ENCODE peak calls at places on chromosome 17, in ten cellular contexts. One of them, this sample, is unnamed.

GRCh38 chr17:416293-417206 is 63.9 kb upstream of the RPH3AL start:
- DNase-seq in hepatocyte: no peak
- DNase-seq in lower leg skin: no peak
- DNase-seq in GM06990: peak; percentile 72
- DNase-seq in fibroblast of the aortic adventitia: no peak
- DNase-seq in mammary epithelial cell: no peak
- DNase-seq in adrenal gland: no peak
- DNase-seq in gastrocnemius medialis: no peak
- DNase-seq in heart right ventricle: no peak
- DNase-seq in Caco-2: no peak
- DNase-seq in this sample: peak; percentile 22

GRCh38 chr17:55086635-55087058 is 118.1 kb downstream of the STXBP4 start:
- DNase-seq in fibroblast of the aortic adventitia: peak; percentile 91
- DNase-seq in heart right ventricle: no peak
- DNase-seq in gastrocnemius medialis: no peak
- DNase-seq in lower leg skin: no peak
- DNase-seq in GM06990: no peak
- DNase-seq in hepatocyte: no peak
- DNase-seq in Caco-2: no peak
- DNase-seq in adrenal gland: no peak
- DNase-seq in mammary epithelial cell: peak; percentile 75
- DNase-seq in this sample: no peak

GRCh38 chr17:32929288-32929574 is 1.3 kb downstream of the TMEM98 start:
- DNase-seq in fibroblast of the aortic adventitia: no peak
- DNase-seq in hepatocyte: peak; percentile 33
- DNase-seq in heart right ventricle: no peak
- DNase-seq in adrenal gland: no peak
- DNase-seq in mammary epithelial cell: no peak
- DNase-seq in lower leg skin: peak; percentile 61
- DNase-seq in GM06990: no peak
- DNase-seq in gastrocnemius medialis: no peak
- DNase-seq in Caco-2: no peak
- DNase-seq in this sample: no peak

GRCh38 chr17:82779541-82779940 is 27.7 kb downstream of the TBCD start:
- DNase-seq in hepatocyte: no peak
- DNase-seq in heart right ventricle: no peak
- DNase-seq in adrenal gland: no peak
- DNase-seq in fibroblast of the aortic adventitia: no peak
- DNase-seq in GM06990: no peak
- DNase-seq in lower leg skin: no peak
- DNase-seq in gastrocnemius medialis: no peak
- DNase-seq in Caco-2: no peak
- DNase-seq in mammary epithelial cell: no peak
- DNase-seq in this sample: no peak

GRCh38 chr17:66625321-66625767 is 209.6 kb upstream of the CACNG5 start:
- DNase-seq in lower leg skin: no peak
- DNase-seq in heart right ventricle: no peak
- DNase-seq in fibroblast of the aortic adventitia: peak; percentile 58
- DNase-seq in Caco-2: no peak
- DNase-seq in mammary epithelial cell: peak; percentile 19
- DNase-seq in hepatocyte: peak; percentile 27
- DNase-seq in GM06990: no peak
- DNase-seq in adrenal gland: no peak
- DNase-seq in gastrocnemius medialis: no peak
- DNase-seq in this sample: no peak

GRCh38 chr17:59220328-59221158 is at the start of gene GDPD1:
- DNase-seq in GM06990: peak; percentile 96
- DNase-seq in Caco-2: peak; percentile 95
- DNase-seq in fibroblast of the aortic adventitia: peak; percentile 89
- DNase-seq in mammary epithelial cell: peak; percentile 86
- DNase-seq in adrenal gland: peak; percentile 95
- DNase-seq in gastrocnemius medialis: peak; percentile 93
- DNase-seq in hepatocyte: peak; percentile 99
- DNase-seq in lower leg skin: peak; percentile 98
- DNase-seq in heart right ventricle: peak; percentile 92
- DNase-seq in this sample: peak; percentile 94

GRCh38 chr17:16448490-16448889 is 33.1 kb downstream of the TRPV2 start:
- DNase-seq in lower leg skin: no peak
- DNase-seq in hepatocyte: no peak
- DNase-seq in Caco-2: no peak
- DNase-seq in fibroblast of the aortic adventitia: no peak
- DNase-seq in mammary epithelial cell: no peak
- DNase-seq in heart right ventricle: no peak
- DNase-seq in adrenal gland: no peak
- DNase-seq in GM06990: no peak
- DNase-seq in gastrocnemius medialis: no peak
- DNase-seq in this sample: no peak

GRCh38 chr17:42980766-42981397 is 517 bp downstream of the RUNDC1 start:
- DNase-seq in fibroblast of the aortic adventitia: peak; percentile 39
- DNase-seq in heart right ventricle: peak; percentile 27
- DNase-seq in lower leg skin: no peak
- DNase-seq in Caco-2: peak; percentile 73
- DNase-seq in gastrocnemius medialis: peak; percentile 34
- DNase-seq in GM06990: peak; percentile 83
- DNase-seq in mammary epithelial cell: peak; percentile 58
- DNase-seq in adrenal gland: peak; percentile 57
- DNase-seq in hepatocyte: peak; percentile 82
- DNase-seq in this sample: peak; percentile 52

GRCh38 chr17:79038545-79039135 is 14.7 kb downstream of the C1QTNF1 start:
- DNase-seq in Caco-2: no peak
- DNase-seq in adrenal gland: peak; percentile 86
- DNase-seq in hepatocyte: no peak
- DNase-seq in fibroblast of the aortic adventitia: peak; percentile 100
- DNase-seq in gastrocnemius medialis: peak; percentile 69
- DNase-seq in lower leg skin: peak; percentile 92
- DNase-seq in heart right ventricle: no peak
- DNase-seq in GM06990: peak; percentile 44
- DNase-seq in mammary epithelial cell: peak; percentile 99
- DNase-seq in this sample: no peak

GRCh38 chr17:58083491-58084316 is 485 bp downstream of the DYNLL2 start:
- DNase-seq in mammary epithelial cell: peak; percentile 37
- DNase-seq in heart right ventricle: peak; percentile 63
- DNase-seq in gastrocnemius medialis: peak; percentile 74
- DNase-seq in Caco-2: no peak
- DNase-seq in lower leg skin: peak; percentile 91
- DNase-seq in GM06990: peak; percentile 77
- DNase-seq in hepatocyte: peak; percentile 84
- DNase-seq in fibroblast of the aortic adventitia: peak; percentile 22
- DNase-seq in adrenal gland: peak; percentile 85
- DNase-seq in this sample: peak; percentile 82

GRCh38 chr17:45895969-45896793 is 1.8 kb downstream of the MAPT start:
- DNase-seq in gastrocnemius medialis: peak; percentile 34
- DNase-seq in lower leg skin: no peak
- DNase-seq in adrenal gland: no peak
- DNase-seq in Caco-2: no peak
- DNase-seq in GM06990: no peak
- DNase-seq in heart right ventricle: no peak
- DNase-seq in mammary epithelial cell: peak; percentile 29
- DNase-seq in hepatocyte: no peak
- DNase-seq in fibroblast of the aortic adventitia: peak; percentile 4
- DNase-seq in this sample: no peak

GRCh38 chr17:58351710-58352017 is 337 bp downstream of the SUPT4H1 start:
- DNase-seq in gastrocnemius medialis: no peak
- DNase-seq in fibroblast of the aortic adventitia: no peak
- DNase-seq in lower leg skin: no peak
- DNase-seq in GM06990: no peak
- DNase-seq in Caco-2: no peak
- DNase-seq in heart right ventricle: no peak
- DNase-seq in mammary epithelial cell: no peak
- DNase-seq in adrenal gland: no peak
- DNase-seq in hepatocyte: no peak
- DNase-seq in this sample: no peak

GRCh38 chr17:82003411-82004381 is 19.0 kb downstream of the CENPX start:
- DNase-seq in hepatocyte: peak; percentile 88
- DNase-seq in lower leg skin: peak; percentile 92
- DNase-seq in mammary epithelial cell: peak; percentile 97
- DNase-seq in fibroblast of the aortic adventitia: peak; percentile 95
- DNase-seq in heart right ventricle: peak; percentile 58
- DNase-seq in GM06990: no peak
- DNase-seq in gastrocnemius medialis: peak; percentile 71
- DNase-seq in adrenal gland: peak; percentile 90
- DNase-seq in Caco-2: peak; percentile 80
- DNase-seq in this sample: no peak

GRCh38 chr17:33469911-33470310 is 176.8 kb upstream of the ASIC2 start:
- DNase-seq in hepatocyte: peak; percentile 82
- DNase-seq in Caco-2: no peak
- DNase-seq in mammary epithelial cell: peak; percentile 57
- DNase-seq in adrenal gland: peak; percentile 37
- DNase-seq in gastrocnemius medialis: no peak
- DNase-seq in heart right ventricle: peak; percentile 8
- DNase-seq in GM06990: no peak
- DNase-seq in fibroblast of the aortic adventitia: peak; percentile 5
- DNase-seq in lower leg skin: no peak
- DNase-seq in this sample: no peak

GRCh38 chr17:44781553-44782348 is 23.0 kb downstream of the ADAM11 start:
- DNase-seq in fibroblast of the aortic adventitia: no peak
- DNase-seq in Caco-2: peak; percentile 32
- DNase-seq in mammary epithelial cell: no peak
- DNase-seq in adrenal gland: no peak
- DNase-seq in gastrocnemius medialis: no peak
- DNase-seq in GM06990: no peak
- DNase-seq in heart right ventricle: peak; percentile 45
- DNase-seq in lower leg skin: no peak
- DNase-seq in hepatocyte: no peak
- DNase-seq in this sample: no peak

GRCh38 chr17:61456688-61457225 is 4.5 kb downstream of the TBX4 start:
- DNase-seq in lower leg skin: no peak
- DNase-seq in Caco-2: no peak
- DNase-seq in fibroblast of the aortic adventitia: no peak
- DNase-seq in GM06990: no peak
- DNase-seq in adrenal gland: no peak
- DNase-seq in heart right ventricle: no peak
- DNase-seq in mammary epithelial cell: no peak
- DNase-seq in hepatocyte: no peak
- DNase-seq in gastrocnemius medialis: no peak
- DNase-seq in this sample: no peak

GRCh38 chr17:64969046-64969501 is 49.8 kb upstream of the LRRC37A3 start:
- DNase-seq in Caco-2: no peak
- DNase-seq in heart right ventricle: no peak
- DNase-seq in fibroblast of the aortic adventitia: no peak
- DNase-seq in adrenal gland: no peak
- DNase-seq in lower leg skin: peak; percentile 13
- DNase-seq in gastrocnemius medialis: no peak
- DNase-seq in mammary epithelial cell: no peak
- DNase-seq in hepatocyte: no peak
- DNase-seq in GM06990: no peak
- DNase-seq in this sample: no peak

GRCh38 chr17:64964796-64965195 is 45.5 kb upstream of the LRRC37A3 start:
- DNase-seq in mammary epithelial cell: no peak
- DNase-seq in adrenal gland: no peak
- DNase-seq in lower leg skin: no peak
- DNase-seq in hepatocyte: no peak
- DNase-seq in heart right ventricle: no peak
- DNase-seq in gastrocnemius medialis: no peak
- DNase-seq in Caco-2: no peak
- DNase-seq in GM06990: no peak
- DNase-seq in fibroblast of the aortic adventitia: no peak
- DNase-seq in this sample: no peak
- H3K4me3 ChIP-seq in mammary epithelial cell: no peak overlapping the region
- H3K4me3 ChIP-seq in adrenal gland: no peak overlapping the region
- H3K4me3 ChIP-seq in lower leg skin: no peak overlapping the region
- H3K4me3 ChIP-seq in hepatocyte: no peak overlapping the region
- H3K4me3 ChIP-seq in heart right ventricle: no peak overlapping the region
- H3K4me3 ChIP-seq in gastrocnemius medialis: no peak overlapping the region
- H3K4me3 ChIP-seq in Caco-2: peak overlapping the region; percentile 14
- H3K4me3 ChIP-seq in GM06990: no peak overlapping the region
- H3K4me3 ChIP-seq in fibroblast of the aortic adventitia: no peak overlapping the region
- H3K4me3 ChIP-seq in this sample: no peak overlapping the region

DNA sequence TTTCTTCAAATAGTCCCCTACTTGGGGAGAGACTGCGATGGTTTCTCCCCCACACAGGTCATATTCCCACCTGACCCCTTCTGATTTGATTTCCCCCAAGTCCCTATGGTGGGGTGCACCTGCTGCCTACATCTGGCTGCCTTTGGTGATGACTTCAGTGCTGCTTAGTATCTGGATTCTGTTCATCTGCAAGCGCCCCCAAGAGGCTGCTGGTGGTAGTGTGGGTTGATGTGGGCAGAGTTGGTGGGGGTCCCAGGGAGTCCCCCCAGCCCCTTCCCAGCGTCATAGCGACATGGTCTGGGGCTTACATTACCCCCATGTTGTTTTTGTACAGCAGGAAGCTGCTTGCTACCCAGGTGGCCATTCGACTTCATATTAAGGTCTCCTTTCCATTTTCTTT is 99.2 kb downstream of the NTN1 start:
- DNase-seq in hepatocyte: no peak
- DNase-seq in lower leg skin: no peak
- DNase-seq in adrenal gland: no peak
- DNase-seq in fibroblast of the aortic adventitia: no peak
- DNase-seq in mammary epithelial cell: no peak
- DNase-seq in gastrocnemius medialis: no peak
- DNase-seq in GM06990: no peak
- DNase-seq in Caco-2: no peak
- DNase-seq in heart right ventricle: no peak
- DNase-seq in this sample: no peak
- TF ChIP-seq CTCF in hepatocyte: no peak
- TF ChIP-seq CTCF in lower leg skin: no peak
- TF ChIP-seq CTCF in adrenal gland: no peak
- TF ChIP-seq CTCF in fibroblast of the aortic adventitia: no peak
- TF ChIP-seq CTCF in mammary epithelial cell: peak; percentile 11
- TF ChIP-seq CTCF in gastrocnemius medialis: no peak
- TF ChIP-seq CTCF in GM06990: peak; percentile 14
- TF ChIP-seq CTCF in Caco-2: no peak
- TF ChIP-seq CTCF in heart right ventricle: peak; percentile 28
- TF ChIP-seq CTCF in this sample: no peak

DNA sequence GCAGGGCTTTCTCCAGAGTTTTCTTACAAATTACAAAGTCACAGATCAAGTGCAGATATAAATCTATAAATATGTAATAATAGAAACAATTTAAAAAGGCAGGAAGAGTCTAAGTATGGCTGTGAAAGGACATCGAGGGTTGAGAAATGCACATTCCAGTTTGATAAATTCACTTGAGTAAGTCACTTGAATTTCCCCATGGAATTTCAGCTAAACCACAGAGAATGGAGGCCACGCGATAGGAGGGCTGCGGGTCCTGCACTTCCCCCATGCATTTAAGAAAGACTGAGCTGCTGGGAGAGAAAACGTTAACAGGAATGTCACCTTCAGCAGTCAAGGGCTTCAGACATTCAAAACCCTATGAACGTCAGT is 6.1 kb upstream of the MXRA7 start:
- DNase-seq in GM06990: no peak
- DNase-seq in mammary epithelial cell: peak; percentile 37
- DNase-seq in gastrocnemius medialis: no peak
- DNase-seq in fibroblast of the aortic adventitia: peak; percentile 97
- DNase-seq in heart right ventricle: no peak
- DNase-seq in lower leg skin: no peak
- DNase-seq in adrenal gland: no peak
- DNase-seq in Caco-2: no peak
- DNase-seq in hepatocyte: no peak
- DNase-seq in this sample: no peak
- H3K4me3 ChIP-seq in GM06990: no peak overlapping the region
- H3K4me3 ChIP-seq in mammary epithelial cell: no peak overlapping the region
- H3K4me3 ChIP-seq in gastrocnemius medialis: no peak overlapping the region
- H3K4me3 ChIP-seq in fibroblast of the aortic adventitia: peak overlapping the region; percentile 23
- H3K4me3 ChIP-seq in heart right ventricle: no peak overlapping the region
- H3K4me3 ChIP-seq in lower leg skin: no peak overlapping the region
- H3K4me3 ChIP-seq in adrenal gland: no peak overlapping the region
- H3K4me3 ChIP-seq in Caco-2: no peak overlapping the region
- H3K4me3 ChIP-seq in hepatocyte: no peak overlapping the region
- H3K4me3 ChIP-seq in this sample: no peak overlapping the region

DNA sequence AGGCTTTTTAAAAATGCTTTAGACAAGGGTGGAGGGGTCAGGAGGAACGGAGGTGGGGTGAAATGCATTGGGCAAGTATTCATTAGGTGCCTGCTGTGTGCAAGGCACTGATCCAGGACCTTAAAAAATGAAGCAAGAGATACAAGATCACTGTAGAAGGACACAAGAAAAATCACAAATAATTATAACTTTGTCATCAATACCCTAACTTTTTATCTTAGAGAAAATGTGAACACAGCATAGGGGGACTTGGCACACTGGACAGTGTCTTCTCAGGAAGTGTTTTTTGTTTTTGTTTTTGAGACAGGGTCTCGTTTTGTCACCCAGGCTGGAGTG is 7.0 kb downstream of the EPOP start:
- DNase-seq in fibroblast of the aortic adventitia: no peak
- DNase-seq in gastrocnemius medialis: no peak
- DNase-seq in heart right ventricle: no peak
- DNase-seq in GM06990: no peak
- DNase-seq in hepatocyte: no peak
- DNase-seq in Caco-2: no peak
- DNase-seq in mammary epithelial cell: no peak
- DNase-seq in lower leg skin: no peak
- DNase-seq in adrenal gland: no peak
- DNase-seq in this sample: no peak
- TF ChIP-seq CTCF in fibroblast of the aortic adventitia: no peak
- TF ChIP-seq CTCF in gastrocnemius medialis: no peak
- TF ChIP-seq CTCF in heart right ventricle: peak; percentile 38
- TF ChIP-seq CTCF in GM06990: no peak
- TF ChIP-seq CTCF in hepatocyte: no peak
- TF ChIP-seq CTCF in Caco-2: no peak
- TF ChIP-seq CTCF in mammary epithelial cell: no peak
- TF ChIP-seq CTCF in lower leg skin: no peak
- TF ChIP-seq CTCF in adrenal gland: no peak
- TF ChIP-seq CTCF in this sample: peak; percentile 12